ENCODE peak calls at places on chromosomes 6 and 20, in four cellular contexts. Y is left ventricle myocardium inferior, H is uterus, C is GM06990. Q is an unnamed sample.

GRCh38 chr6:90219168-90219985 is 77.3 kb downstream of the BACH2 start:
- DNase-seq in Y (no peak), H (peak; percentile 55), C (no peak), Q (peak; percentile 63)

GRCh38 chr20:58542411-58543095 is 27.4 kb upstream of the APCDD1L start:
- DNase-seq in H (no peak), C (no peak), Y (no peak), Q (no peak)

GRCh38 chr20:4956200-4956810 is 45.0 kb downstream of the SLC23A2 start:
- DNase-seq in C (no peak), Y (no peak), H (no peak), Q (peak; percentile 55)

GRCh38 chr20:24656391-24656790 is 187.0 kb downstream of the SYNDIG1 start:
- DNase-seq in Y (no peak), C (no peak), H (no peak), Q (no peak)

GRCh38 chr6:105898286-105898685 is 187.8 kb upstream of the PRDM1 start:
- DNase-seq in H (no peak), C (no peak), Y (no peak), Q (no peak)

GRCh38 chr6:19463250-19463649 is 373.9 kb upstream of the ID4 start:
- DNase-seq in C (no peak), Y (no peak), H (no peak), Q (no peak)

GRCh38 chr20:41776450-41776849 is 158.3 kb upstream of the CHD6 start:
- DNase-seq in C (no peak), Y (no peak), H (no peak), Q (no peak)

GRCh38 chr6:53795254-53795701 is 473 bp downstream of the LRRC1 start:
- DNase-seq in H (no peak), C (no peak), Y (no peak), Q (no peak)

GRCh38 chr20:8432435-8433148 is 300.5 kb downstream of the PLCB1 start:
- DNase-seq in C (no peak), Y (no peak), H (no peak), Q (no peak)

GRCh38 chr6:137362878-137363804 is 131.1 kb downstream of the OLIG3 start:
- DNase-seq in Y (no peak), C (no peak), H (no peak), Q (no peak)

GRCh38 chr6:136306466-136306865 is 16.8 kb upstream of the BCLAF1 start:
- DNase-seq in H (no peak), C (no peak), Y (no peak), Q (no peak)

GRCh38 chr6:13296536-13296997 is 31.8 kb downstream of the TBC1D7 start:
- DNase-seq in C (no peak), H (no peak), Y (no peak), Q (no peak)

GRCh38 chr6:30793521-30794194 is 49.3 kb upstream of the IER3 start:
- DNase-seq in H (no peak), C (peak; percentile 34), Y (no peak), Q (peak; percentile 66)

GRCh38 chr6:110042670-110043296 is 64.7 kb downstream of the GPR6 start:
- DNase-seq in H (no peak), Y (no peak), C (no peak), Q (no peak)

GRCh38 chr6:110414669-110415296 is 592 bp downstream of the DDO start:
- DNase-seq in C (no peak), H (no peak), Y (no peak), Q (no peak)

DNA sequence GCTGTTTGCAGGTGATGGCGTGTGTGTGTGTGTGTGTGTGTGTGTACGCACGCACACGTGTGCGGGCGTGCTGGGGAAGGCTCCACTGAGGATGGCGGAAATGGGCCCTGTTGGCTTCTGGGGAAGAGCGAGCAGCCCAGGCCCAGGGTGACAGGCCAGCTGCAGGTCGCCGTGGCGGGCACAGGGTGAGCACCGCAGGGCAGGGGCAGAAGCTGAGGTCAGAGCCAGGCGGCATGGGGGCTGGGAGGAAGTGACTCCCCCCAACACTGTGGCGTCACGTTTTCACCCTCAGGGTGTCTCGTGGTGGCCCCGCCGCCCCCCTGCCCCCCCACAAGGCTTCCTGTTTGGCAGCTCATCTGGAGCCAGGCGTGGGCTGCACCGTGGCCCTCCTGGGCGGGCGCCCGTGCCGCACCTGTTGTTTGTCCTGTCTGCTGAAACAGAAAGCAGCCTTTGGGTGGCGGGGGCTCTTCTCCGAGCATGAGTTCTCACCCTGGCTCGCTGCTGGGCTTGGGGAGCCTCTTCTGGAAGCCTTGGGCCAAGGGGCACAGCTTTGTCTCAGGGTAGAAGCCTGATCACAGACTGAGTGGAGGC is 7.1 kb downstream of the RBM38 start:
- DNase-seq in H (peak; percentile 60), C (peak; percentile 96), Y (peak; percentile 42), Q (peak; percentile 72)
- H3K36me3 ChIP-seq in H (no peaks in the 10 kb centered on the region), C (peaks cover 70% of the 10 kb centered on the region), Y (peaks cover 56% of the 10 kb centered on the region), Q (peaks cover 26% of the 10 kb centered on the region)

DNA sequence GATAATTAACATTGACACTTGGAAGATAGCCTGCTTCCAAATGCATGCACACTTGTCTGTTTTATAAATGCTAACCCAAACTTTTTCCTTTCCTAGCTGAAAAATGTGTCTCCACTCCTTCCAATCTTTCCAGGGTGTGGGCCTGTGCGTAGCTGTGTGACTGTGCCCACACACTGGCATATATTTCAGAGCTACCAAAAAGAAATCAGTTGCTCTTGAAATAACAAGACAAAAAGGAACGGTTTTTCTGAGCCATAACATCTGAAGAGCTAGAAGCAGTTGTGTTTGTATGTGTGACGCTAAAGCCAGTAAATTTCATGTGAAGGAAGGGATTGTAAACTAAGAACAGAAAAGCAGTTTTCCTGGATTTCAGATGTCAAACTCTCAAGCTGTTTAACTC is 90.6 kb downstream of the FOXO3 start:
- DNase-seq in C (no peak), Y (no peak), H (no peak), Q (no peak)
- H3K4me3 ChIP-seq in C (no peak overlapping the region), Y (no peak overlapping the region), H (no peak overlapping the region), Q (no peak overlapping the region)

GRCh38 chr6:92647630-92648029 is 771.7 kb downstream of the EPHA7 start:
- DNase-seq in Y (no peak), H (no peak), C (no peak), Q (no peak)
- H3K36me3 ChIP-seq in Y (no peaks in the 10 kb centered on the region), H (no peaks in the 10 kb centered on the region), C (no peaks in the 10 kb centered on the region), Q (no peaks in the 10 kb centered on the region)

GRCh38 chr20:22450540-22450939 is 133.8 kb downstream of the FOXA2 start:
- DNase-seq in H (no peak), Y (no peak), C (no peak), Q (no peak)

GRCh38 chr20:22447448-22447778 is 137.0 kb downstream of the FOXA2 start:
- DNase-seq in Y (no peak), C (no peak), H (no peak), Q (no peak)

GRCh38 chr20:22442318-22442717 is 142.1 kb downstream of the FOXA2 start:
- DNase-seq in Y (no peak), C (no peak), H (no peak), Q (no peak)

GRCh38 chr20:22449115-22449973 is 135.0 kb downstream of the FOXA2 start:
- DNase-seq in C (no peak), H (no peak), Y (no peak), Q (no peak)

DNA sequence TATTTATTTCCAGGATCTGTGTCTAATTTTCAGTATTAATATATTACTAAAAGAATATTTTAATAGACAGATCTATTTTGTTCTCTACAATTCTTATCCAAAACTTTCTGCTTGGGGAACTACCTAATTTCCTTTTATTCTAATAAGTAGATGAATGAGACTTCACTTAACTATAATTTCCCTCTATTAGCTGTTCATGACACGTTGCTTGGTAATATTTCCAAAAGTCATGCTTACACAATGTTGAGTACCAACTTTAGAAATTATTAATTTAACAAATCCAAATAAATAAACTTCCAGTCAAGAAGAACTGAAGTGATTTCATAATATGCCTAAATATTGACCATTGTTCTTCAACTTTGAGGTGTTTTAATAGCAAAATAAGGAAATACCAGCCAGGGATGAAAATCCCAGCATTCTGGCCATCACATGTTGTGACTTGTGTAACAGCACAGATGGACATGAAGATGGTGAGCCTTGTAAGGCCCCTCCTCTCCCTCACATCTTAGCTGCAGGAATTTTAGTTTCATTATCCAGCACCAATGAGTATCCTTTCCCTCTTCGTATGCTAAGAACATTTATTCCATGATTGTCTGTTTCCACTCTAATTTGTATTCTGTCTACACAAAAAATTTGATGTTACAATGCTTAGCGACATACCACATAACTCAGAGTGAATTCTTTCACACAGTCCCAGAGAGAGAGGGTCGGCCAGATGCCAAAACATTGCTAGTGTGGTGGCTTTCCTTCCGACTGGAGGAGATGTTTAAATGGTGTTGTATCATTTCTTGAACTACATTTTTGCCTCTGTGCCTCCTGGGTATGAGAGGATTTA is 137.5 kb downstream of the FOXA2 start:
- DNase-seq in H (no peak), C (no peak), Y (no peak), Q (no peak)
- H3K4me3 ChIP-seq in H (no peak overlapping the region), C (no peak overlapping the region), Y (no peak overlapping the region), Q (no peak overlapping the region)

DNA sequence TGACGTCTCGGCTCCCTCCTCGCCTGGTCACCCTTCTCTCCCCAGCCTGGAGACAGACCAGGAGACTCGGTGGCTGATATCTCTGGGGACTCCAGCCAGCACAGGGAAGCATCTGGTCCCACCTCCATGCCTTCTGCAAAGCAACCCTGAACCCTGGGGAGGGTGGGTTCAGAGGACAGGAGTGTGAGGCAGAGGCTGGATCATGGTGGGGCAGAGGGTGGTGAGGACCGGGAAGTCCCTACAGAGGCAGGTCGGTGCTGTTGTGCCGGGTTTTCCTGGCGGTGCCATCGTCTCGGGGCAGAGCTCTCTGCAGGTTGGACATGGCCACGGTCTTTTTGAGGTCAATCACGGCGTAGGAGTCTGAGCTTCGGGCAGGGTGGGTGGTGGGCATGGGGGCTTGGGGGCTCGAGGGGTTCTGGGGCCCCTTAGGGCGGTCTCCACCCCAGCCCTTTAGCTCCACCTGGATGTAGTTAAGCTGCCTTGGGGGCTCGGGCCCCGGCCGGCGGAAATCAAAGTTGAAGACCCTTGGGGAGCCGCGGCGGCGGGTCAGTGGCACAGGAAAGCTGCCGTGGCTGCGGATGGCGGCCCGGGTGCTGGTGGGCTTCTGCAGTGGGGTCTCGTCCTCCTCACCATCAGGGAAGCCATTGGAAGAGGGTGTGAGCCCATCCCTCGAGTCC is 9.2 kb downstream of the FRS3 start:
- DNase-seq in H (no peak), Y (no peak), C (no peak), Q (no peak)
- H3K36me3 ChIP-seq in H (no peaks in the 10 kb centered on the region), Y (peaks cover 64% of the 10 kb centered on the region), C (peaks cover 10% of the 10 kb centered on the region), Q (peaks cover 47% of the 10 kb centered on the region)